ENCODE peak calls at places on chromosome 2, in nine cellular contexts. C is fibroblast of lung, E is uterus, M is GM12865, X is heart left ventricle, W is astrocyte of the spinal cord, A is testis, O is adrenal gland, D is A549. Y is an unnamed sample.

GRCh38 chr2:42238644-42239288 is 69.6 kb downstream of the EML4 start:
- DNase-seq in C (no peak), E (peak; percentile 27), M (peak; percentile 63), X (peak; percentile 31), W (no peak), A (peak; percentile 33), O (peak; percentile 51), D (no peak), Y (no peak)

GRCh38 chr2:780002-780401 is 102.8 kb upstream of the TMEM18 start:
- DNase-seq in C (no peak), E (no peak), M (no peak), X (no peak), W (no peak), A (no peak), O (no peak), D (no peak), Y (no peak)

GRCh38 chr2:20229322-20230201 is 4.6 kb upstream of the SDC1 start:
- DNase-seq in C (no peak), E (no peak), M (no peak), X (no peak), W (no peak), A (peak; percentile 11), O (no peak), D (no peak), Y (no peak)

GRCh38 chr2:88281302-88282217 is 111.4 kb downstream of the THNSL2 start:
- DNase-seq in C (no peak), E (no peak), M (no peak), X (no peak), W (no peak), A (no peak), O (no peak), D (no peak), Y (no peak)

GRCh38 chr2:196711625-196712024 is 72.1 kb downstream of the CCDC150 start:
- DNase-seq in C (peak; percentile 8), E (no peak), M (no peak), X (no peak), W (no peak), A (no peak), O (no peak), D (no peak), Y (no peak)

GRCh38 chr2:200306969-200307811 is 697 bp downstream of the SPATS2L start:
- DNase-seq in C (peak; percentile 43), E (peak; percentile 36), M (peak; percentile 71), X (peak; percentile 59), W (peak; percentile 37), A (peak; percentile 72), O (peak; percentile 43), D (peak; percentile 18), Y (no peak)

GRCh38 chr2:238277695-238278094 is 10.7 kb downstream of the PER2 start:
- DNase-seq in C (no peak), E (no peak), M (no peak), X (no peak), W (no peak), A (no peak), O (no peak), D (no peak), Y (no peak)

GRCh38 chr2:64692401-64692800 is 38.7 kb upstream of the SERTAD2 start:
- DNase-seq in C (peak; percentile 94), E (no peak), M (no peak), X (no peak), W (peak; percentile 60), A (no peak), O (no peak), D (no peak), Y (no peak)

GRCh38 chr2:2640371-2640770 is 309.3 kb upstream of the MYT1L start:
- DNase-seq in C (no peak), E (no peak), M (no peak), X (no peak), W (no peak), A (no peak), O (no peak), D (no peak), Y (no peak)

GRCh38 chr2:121377676-121378075 is 92.7 kb upstream of the TFCP2L1 start:
- DNase-seq in C (peak; percentile 43), E (no peak), M (no peak), X (no peak), W (peak; percentile 34), A (no peak), O (no peak), D (no peak), Y (no peak)

GRCh38 chr2:128322651-128323491 is 4.2 kb upstream of the HS6ST1 start:
- DNase-seq in C (no peak), E (no peak), M (no peak), X (peak; percentile 29), W (no peak), A (peak; percentile 28), O (peak; percentile 45), D (no peak), Y (no peak)

GRCh38 chr2:147525724-147526489 is 318.9 kb upstream of the ACVR2A start:
- DNase-seq in C (peak; percentile 6), E (no peak), M (peak; percentile 17), X (no peak), W (no peak), A (peak; percentile 47), O (no peak), D (no peak), Y (no peak)

GRCh38 chr2:160156665-160157064 is 43.4 kb downstream of the ITGB6 start:
- DNase-seq in C (peak; percentile 78), E (no peak), M (no peak), X (no peak), W (peak; percentile 61), A (no peak), O (no peak), D (no peak), Y (no peak)

GRCh38 chr2:147829106-147829505 is 15.7 kb upstream of the ACVR2A start:
- DNase-seq in C (peak; percentile 77), E (no peak), M (no peak), X (no peak), W (peak; percentile 87), A (no peak), O (no peak), D (no peak), Y (peak; percentile 61)

GRCh38 chr2:53312721-53313120 is 454.9 kb upstream of the CHAC2 start:
- DNase-seq in C (no peak), E (no peak), M (no peak), X (no peak), W (no peak), A (peak; percentile 62), O (no peak), D (no peak), Y (no peak)

GRCh38 chr2:230140667-230141066 is 71.9 kb upstream of the SLC16A14 start:
- DNase-seq in C (no peak), E (no peak), M (no peak), X (no peak), W (no peak), A (no peak), O (no peak), D (no peak), Y (no peak)

GRCh38 chr2:97707428-97708380 is 5.7 kb upstream of the ZAP70 start:
- DNase-seq in C (no peak), E (no peak), M (no peak), X (no peak), W (no peak), A (peak; percentile 8), O (no peak), D (no peak), Y (no peak)

DNA sequence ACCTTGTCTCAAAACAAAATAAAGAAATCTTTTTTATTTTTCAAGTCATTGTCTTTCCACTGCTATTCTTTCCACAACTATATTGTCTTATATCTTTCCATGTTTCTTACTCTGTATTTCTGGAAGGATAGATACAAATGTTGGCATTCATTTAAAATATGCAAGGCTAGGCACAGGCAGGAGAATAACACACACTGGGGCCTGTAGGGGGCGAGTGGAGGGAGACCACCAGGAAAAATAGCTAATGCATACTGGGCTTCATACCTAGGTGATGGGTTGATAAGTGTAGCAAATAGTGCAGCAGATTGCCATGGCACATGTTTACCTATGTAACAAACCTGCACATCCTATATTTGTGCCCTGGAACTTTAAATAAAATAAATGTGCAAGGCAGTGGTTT is 9.6 kb downstream of the MRPL30 start:
- DNase-seq in C (no peak), E (no peak), M (no peak), X (no peak), W (no peak), A (no peak), O (no peak), D (no peak), Y (no peak)
- TF ChIP-seq CTCF in C (no peak), E (no peak), M (no peak), X (no peak), W (peak; percentile 16), A (no peak), O (no peak), D (no peak), Y (peak; percentile 30)

GRCh38 chr2:57740905-57741304 is 305.7 kb upstream of the VRK2 start:
- DNase-seq in C (no peak), E (no peak), M (no peak), X (no peak), W (no peak), A (no peak), O (no peak), D (no peak), Y (no peak)
- H3K4me3 ChIP-seq in C (no peak overlapping the region), E (no peak overlapping the region), M (no peak overlapping the region), X (no peak overlapping the region), W (no peak overlapping the region), A (no peak overlapping the region), O (no peak overlapping the region), D (no peak overlapping the region), Y (no peak overlapping the region)

GRCh38 chr2:182652326-182652725 is 63.7 kb upstream of the DNAJC10 start:
- DNase-seq in C (no peak), E (no peak), M (no peak), X (no peak), W (no peak), A (no peak), O (no peak), D (no peak), Y (no peak)

GRCh38 chr2:182646763-182647498 is 69.1 kb upstream of the DNAJC10 start:
- DNase-seq in C (no peak), E (no peak), M (no peak), X (no peak), W (no peak), A (no peak), O (no peak), D (no peak), Y (no peak)

GRCh38 chr2:182647499-182647787 is 68.6 kb upstream of the DNAJC10 start:
- DNase-seq in C (no peak), E (no peak), M (no peak), X (no peak), W (no peak), A (no peak), O (no peak), D (no peak), Y (no peak)

GRCh38 chr2:182650704-182651103 is 65.4 kb upstream of the DNAJC10 start:
- DNase-seq in C (peak; percentile 50), E (no peak), M (peak; percentile 29), X (no peak), W (peak; percentile 71), A (no peak), O (no peak), D (peak; percentile 3), Y (no peak)

GRCh38 chr2:182649316-182649715 is 66.7 kb upstream of the DNAJC10 start:
- DNase-seq in C (peak; percentile 37), E (no peak), M (peak; percentile 37), X (no peak), W (peak; percentile 39), A (peak; percentile 23), O (no peak), D (peak; percentile 15), Y (no peak)
- TF ChIP-seq CTCF in C (peak; percentile 59), E (no peak), M (peak; percentile 31), X (peak; percentile 61), W (peak; percentile 77), A (no peak), O (no peak), D (peak; percentile 66), Y (peak; percentile 72)

GRCh38 chr2:10124538-10125045 is 2.1 kb downstream of the RRM2 start:
- DNase-seq in C (peak; percentile 80), E (no peak), M (peak; percentile 82), X (no peak), W (peak; percentile 78), A (peak; percentile 62), O (peak; percentile 51), D (no peak), Y (no peak)
- H3K4me3 ChIP-seq in C (peak overlapping the region; percentile 70), E (no peak overlapping the region), M (peak overlapping the region; percentile 90), X (no peak overlapping the region), W (no peak overlapping the region), A (no peak overlapping the region), O (no peak overlapping the region), D (peak overlapping the region; percentile 76), Y (peak overlapping the region; percentile 74)